ENCODE peak calls at places on chromosomes 3 and 15, in nine cellular contexts. One of them, this sample, is unnamed.

GRCh38 chr3:80549173-80549572 is 781.4 kb upstream of the ROBO1 start:
- DNase-seq in cardiac fibroblast: no peak
- DNase-seq in RPMI7951: no peak
- DNase-seq in uterus: no peak
- DNase-seq in mesothelial cell of epicardium: no peak
- DNase-seq in endodermal cell: no peak
- DNase-seq in frontal cortex: no peak
- DNase-seq in mucosa of descending colon: no peak
- DNase-seq in activated T-cell treated with anti-CD3 and anti-CD28 coated beads for 1 hour: no peak
- DNase-seq in this sample: no peak

GRCh38 chr15:58574612-58575011 is 142.8 kb downstream of the LIPC start:
- DNase-seq in mucosa of descending colon: peak; percentile 75
- DNase-seq in frontal cortex: no peak
- DNase-seq in endodermal cell: no peak
- DNase-seq in activated T-cell treated with anti-CD3 and anti-CD28 coated beads for 1 hour: no peak
- DNase-seq in uterus: no peak
- DNase-seq in mesothelial cell of epicardium: no peak
- DNase-seq in RPMI7951: no peak
- DNase-seq in cardiac fibroblast: no peak
- DNase-seq in this sample: no peak

GRCh38 chr3:14371573-14372474 is 30.6 kb upstream of the SLC6A6 start:
- DNase-seq in activated T-cell treated with anti-CD3 and anti-CD28 coated beads for 1 hour: no peak
- DNase-seq in mucosa of descending colon: peak; percentile 95
- DNase-seq in cardiac fibroblast: peak; percentile 72
- DNase-seq in uterus: no peak
- DNase-seq in frontal cortex: no peak
- DNase-seq in mesothelial cell of epicardium: no peak
- DNase-seq in endodermal cell: no peak
- DNase-seq in RPMI7951: peak; percentile 91
- DNase-seq in this sample: peak; percentile 21

GRCh38 chr3:78285032-78285728 is 1245.3 kb downstream of the ROBO2 start:
- DNase-seq in cardiac fibroblast: no peak
- DNase-seq in endodermal cell: peak; percentile 48
- DNase-seq in activated T-cell treated with anti-CD3 and anti-CD28 coated beads for 1 hour: no peak
- DNase-seq in mucosa of descending colon: no peak
- DNase-seq in RPMI7951: no peak
- DNase-seq in uterus: no peak
- DNase-seq in mesothelial cell of epicardium: no peak
- DNase-seq in frontal cortex: no peak
- DNase-seq in this sample: no peak

GRCh38 chr3:27387625-27388024 is 18.4 kb upstream of the NEK10 start:
- DNase-seq in uterus: no peak
- DNase-seq in activated T-cell treated with anti-CD3 and anti-CD28 coated beads for 1 hour: no peak
- DNase-seq in cardiac fibroblast: peak; percentile 10
- DNase-seq in mucosa of descending colon: no peak
- DNase-seq in RPMI7951: no peak
- DNase-seq in frontal cortex: no peak
- DNase-seq in endodermal cell: no peak
- DNase-seq in mesothelial cell of epicardium: no peak
- DNase-seq in this sample: no peak

GRCh38 chr15:38699633-38700230 is 135.1 kb upstream of the RASGRP1 start:
- DNase-seq in mucosa of descending colon: peak; percentile 92
- DNase-seq in endodermal cell: peak; percentile 87
- DNase-seq in frontal cortex: peak; percentile 52
- DNase-seq in activated T-cell treated with anti-CD3 and anti-CD28 coated beads for 1 hour: peak; percentile 45
- DNase-seq in cardiac fibroblast: peak; percentile 73
- DNase-seq in mesothelial cell of epicardium: no peak
- DNase-seq in uterus: peak; percentile 27
- DNase-seq in RPMI7951: peak; percentile 71
- DNase-seq in this sample: peak; percentile 30

GRCh38 chr3:143654906-143655305 is 193.4 kb downstream of the SLC9A9 start:
- DNase-seq in cardiac fibroblast: peak; percentile 49
- DNase-seq in frontal cortex: no peak
- DNase-seq in uterus: no peak
- DNase-seq in activated T-cell treated with anti-CD3 and anti-CD28 coated beads for 1 hour: no peak
- DNase-seq in mucosa of descending colon: no peak
- DNase-seq in RPMI7951: no peak
- DNase-seq in mesothelial cell of epicardium: no peak
- DNase-seq in endodermal cell: no peak
- DNase-seq in this sample: no peak

GRCh38 chr3:66763294-66763693 is 234.8 kb upstream of the KBTBD8 start:
- DNase-seq in mesothelial cell of epicardium: no peak
- DNase-seq in cardiac fibroblast: peak; percentile 73
- DNase-seq in uterus: no peak
- DNase-seq in RPMI7951: peak; percentile 72
- DNase-seq in activated T-cell treated with anti-CD3 and anti-CD28 coated beads for 1 hour: no peak
- DNase-seq in mucosa of descending colon: no peak
- DNase-seq in frontal cortex: no peak
- DNase-seq in endodermal cell: no peak
- DNase-seq in this sample: no peak

GRCh38 chr15:50256188-50257041 is 9.1 kb downstream of the HDC start:
- DNase-seq in endodermal cell: no peak
- DNase-seq in frontal cortex: no peak
- DNase-seq in RPMI7951: peak; percentile 78
- DNase-seq in mesothelial cell of epicardium: no peak
- DNase-seq in activated T-cell treated with anti-CD3 and anti-CD28 coated beads for 1 hour: no peak
- DNase-seq in uterus: no peak
- DNase-seq in cardiac fibroblast: peak; percentile 45
- DNase-seq in mucosa of descending colon: no peak
- DNase-seq in this sample: no peak

GRCh38 chr15:79091204-79091867 is 756 bp upstream of the RASGRF1 start:
- DNase-seq in endodermal cell: peak; percentile 62
- DNase-seq in mesothelial cell of epicardium: no peak
- DNase-seq in RPMI7951: peak; percentile 33
- DNase-seq in uterus: no peak
- DNase-seq in cardiac fibroblast: peak; percentile 24
- DNase-seq in frontal cortex: peak; percentile 49
- DNase-seq in activated T-cell treated with anti-CD3 and anti-CD28 coated beads for 1 hour: no peak
- DNase-seq in mucosa of descending colon: no peak
- DNase-seq in this sample: peak; percentile 36

GRCh38 chr15:40928351-40928974 is 677 bp upstream of the DLL4 start:
- DNase-seq in activated T-cell treated with anti-CD3 and anti-CD28 coated beads for 1 hour: no peak
- DNase-seq in endodermal cell: peak; percentile 90
- DNase-seq in frontal cortex: no peak
- DNase-seq in mucosa of descending colon: peak; percentile 75
- DNase-seq in RPMI7951: no peak
- DNase-seq in cardiac fibroblast: no peak
- DNase-seq in uterus: no peak
- DNase-seq in mesothelial cell of epicardium: no peak
- DNase-seq in this sample: peak; percentile 42

GRCh38 chr15:34009656-34010055 is 29.3 kb downstream of the AVEN start:
- DNase-seq in cardiac fibroblast: no peak
- DNase-seq in uterus: no peak
- DNase-seq in endodermal cell: no peak
- DNase-seq in RPMI7951: no peak
- DNase-seq in mucosa of descending colon: no peak
- DNase-seq in frontal cortex: no peak
- DNase-seq in activated T-cell treated with anti-CD3 and anti-CD28 coated beads for 1 hour: no peak
- DNase-seq in mesothelial cell of epicardium: no peak
- DNase-seq in this sample: no peak

GRCh38 chr3:47418167-47419082 is 37.6 kb downstream of the PTPN23 start:
- DNase-seq in frontal cortex: no peak
- DNase-seq in mucosa of descending colon: no peak
- DNase-seq in uterus: no peak
- DNase-seq in activated T-cell treated with anti-CD3 and anti-CD28 coated beads for 1 hour: no peak
- DNase-seq in cardiac fibroblast: no peak
- DNase-seq in RPMI7951: no peak
- DNase-seq in endodermal cell: peak; percentile 72
- DNase-seq in mesothelial cell of epicardium: no peak
- DNase-seq in this sample: no peak

GRCh38 chr15:74403981-74404563 is 29.7 kb downstream of the SEMA7A start:
- DNase-seq in activated T-cell treated with anti-CD3 and anti-CD28 coated beads for 1 hour: no peak
- DNase-seq in uterus: peak; percentile 66
- DNase-seq in mesothelial cell of epicardium: no peak
- DNase-seq in endodermal cell: no peak
- DNase-seq in frontal cortex: no peak
- DNase-seq in RPMI7951: no peak
- DNase-seq in cardiac fibroblast: no peak
- DNase-seq in mucosa of descending colon: no peak
- DNase-seq in this sample: no peak

GRCh38 chr3:194285859-194286197 is 65.3 kb downstream of the CPN2 start:
- DNase-seq in uterus: no peak
- DNase-seq in endodermal cell: peak; percentile 29
- DNase-seq in cardiac fibroblast: peak; percentile 9
- DNase-seq in frontal cortex: no peak
- DNase-seq in mucosa of descending colon: no peak
- DNase-seq in RPMI7951: peak; percentile 33
- DNase-seq in mesothelial cell of epicardium: no peak
- DNase-seq in activated T-cell treated with anti-CD3 and anti-CD28 coated beads for 1 hour: no peak
- DNase-seq in this sample: no peak

GRCh38 chr3:163601426-163601825 is 1476.9 kb downstream of the SI start:
- DNase-seq in frontal cortex: no peak
- DNase-seq in mesothelial cell of epicardium: no peak
- DNase-seq in cardiac fibroblast: peak; percentile 9
- DNase-seq in mucosa of descending colon: no peak
- DNase-seq in endodermal cell: no peak
- DNase-seq in uterus: no peak
- DNase-seq in activated T-cell treated with anti-CD3 and anti-CD28 coated beads for 1 hour: no peak
- DNase-seq in RPMI7951: no peak
- DNase-seq in this sample: no peak

GRCh38 chr3:179376474-179376873 is 29.0 kb downstream of the MFN1 start:
- DNase-seq in activated T-cell treated with anti-CD3 and anti-CD28 coated beads for 1 hour: no peak
- DNase-seq in mesothelial cell of epicardium: no peak
- DNase-seq in endodermal cell: no peak
- DNase-seq in frontal cortex: no peak
- DNase-seq in uterus: no peak
- DNase-seq in cardiac fibroblast: no peak
- DNase-seq in mucosa of descending colon: no peak
- DNase-seq in RPMI7951: no peak
- DNase-seq in this sample: no peak

GRCh38 chr3:48064292-48064829 is 48.1 kb upstream of the MAP4 start:
- DNase-seq in activated T-cell treated with anti-CD3 and anti-CD28 coated beads for 1 hour: no peak
- DNase-seq in frontal cortex: no peak
- DNase-seq in mesothelial cell of epicardium: no peak
- DNase-seq in endodermal cell: no peak
- DNase-seq in uterus: no peak
- DNase-seq in cardiac fibroblast: peak; percentile 54
- DNase-seq in mucosa of descending colon: no peak
- DNase-seq in RPMI7951: peak; percentile 20
- DNase-seq in this sample: no peak

GRCh38 chr3:167084566-167084965 is 295.5 kb downstream of the ZBBX start:
- DNase-seq in uterus: no peak
- DNase-seq in cardiac fibroblast: no peak
- DNase-seq in mucosa of descending colon: no peak
- DNase-seq in frontal cortex: no peak
- DNase-seq in activated T-cell treated with anti-CD3 and anti-CD28 coated beads for 1 hour: no peak
- DNase-seq in mesothelial cell of epicardium: no peak
- DNase-seq in endodermal cell: no peak
- DNase-seq in RPMI7951: no peak
- DNase-seq in this sample: no peak

GRCh38 chr15:92164327-92165000 is 229.2 kb upstream of the ST8SIA2 start:
- DNase-seq in frontal cortex: no peak
- DNase-seq in mesothelial cell of epicardium: no peak
- DNase-seq in RPMI7951: peak; percentile 58
- DNase-seq in endodermal cell: peak; percentile 69
- DNase-seq in activated T-cell treated with anti-CD3 and anti-CD28 coated beads for 1 hour: no peak
- DNase-seq in uterus: no peak
- DNase-seq in cardiac fibroblast: peak; percentile 17
- DNase-seq in mucosa of descending colon: peak; percentile 27
- DNase-seq in this sample: no peak

GRCh38 chr15:90892023-90892422 is 7.7 kb downstream of the FES start:
- DNase-seq in mesothelial cell of epicardium: no peak
- DNase-seq in activated T-cell treated with anti-CD3 and anti-CD28 coated beads for 1 hour: no peak
- DNase-seq in endodermal cell: no peak
- DNase-seq in cardiac fibroblast: no peak
- DNase-seq in frontal cortex: no peak
- DNase-seq in uterus: no peak
- DNase-seq in mucosa of descending colon: no peak
- DNase-seq in RPMI7951: no peak
- DNase-seq in this sample: no peak

GRCh38 chr3:114706591-114707224 is 412.9 kb downstream of the TIGIT start:
- DNase-seq in activated T-cell treated with anti-CD3 and anti-CD28 coated beads for 1 hour: no peak
- DNase-seq in RPMI7951: peak; percentile 80
- DNase-seq in endodermal cell: peak; percentile 55
- DNase-seq in uterus: no peak
- DNase-seq in frontal cortex: no peak
- DNase-seq in mesothelial cell of epicardium: no peak
- DNase-seq in mucosa of descending colon: no peak
- DNase-seq in cardiac fibroblast: peak; percentile 68
- DNase-seq in this sample: no peak

GRCh38 chr3:54628888-54629368 is 298.9 kb downstream of the LRTM1 start:
- DNase-seq in frontal cortex: no peak
- DNase-seq in activated T-cell treated with anti-CD3 and anti-CD28 coated beads for 1 hour: no peak
- DNase-seq in uterus: no peak
- DNase-seq in mucosa of descending colon: no peak
- DNase-seq in cardiac fibroblast: no peak
- DNase-seq in endodermal cell: peak; percentile 63
- DNase-seq in mesothelial cell of epicardium: no peak
- DNase-seq in RPMI7951: no peak
- DNase-seq in this sample: no peak

GRCh38 chr3:43159496-43160255 is 53.8 kb upstream of the POMGNT2 start:
- DNase-seq in RPMI7951: no peak
- DNase-seq in mucosa of descending colon: no peak
- DNase-seq in frontal cortex: no peak
- DNase-seq in mesothelial cell of epicardium: no peak
- DNase-seq in activated T-cell treated with anti-CD3 and anti-CD28 coated beads for 1 hour: no peak
- DNase-seq in cardiac fibroblast: no peak
- DNase-seq in endodermal cell: no peak
- DNase-seq in uterus: no peak
- DNase-seq in this sample: no peak

GRCh38 chr15:74245342-74245931 is 9.3 kb downstream of the CCDC33 start:
- DNase-seq in uterus: no peak
- DNase-seq in cardiac fibroblast: no peak
- DNase-seq in RPMI7951: no peak
- DNase-seq in frontal cortex: peak; percentile 76
- DNase-seq in mucosa of descending colon: no peak
- DNase-seq in mesothelial cell of epicardium: no peak
- DNase-seq in endodermal cell: peak; percentile 94
- DNase-seq in activated T-cell treated with anti-CD3 and anti-CD28 coated beads for 1 hour: no peak
- DNase-seq in this sample: peak; percentile 36

GRCh38 chr3:29759443-29760033 is 478.7 kb downstream of the RBMS3 start:
- DNase-seq in endodermal cell: no peak
- DNase-seq in uterus: no peak
- DNase-seq in activated T-cell treated with anti-CD3 and anti-CD28 coated beads for 1 hour: no peak
- DNase-seq in RPMI7951: peak; percentile 66
- DNase-seq in mucosa of descending colon: no peak
- DNase-seq in frontal cortex: no peak
- DNase-seq in mesothelial cell of epicardium: no peak
- DNase-seq in cardiac fibroblast: peak; percentile 73
- DNase-seq in this sample: no peak

GRCh38 chr3:15667484-15667883 is 65.9 kb downstream of the BTD start:
- DNase-seq in mucosa of descending colon: no peak
- DNase-seq in RPMI7951: no peak
- DNase-seq in activated T-cell treated with anti-CD3 and anti-CD28 coated beads for 1 hour: no peak
- DNase-seq in mesothelial cell of epicardium: no peak
- DNase-seq in uterus: no peak
- DNase-seq in frontal cortex: no peak
- DNase-seq in endodermal cell: no peak
- DNase-seq in cardiac fibroblast: no peak
- DNase-seq in this sample: no peak

GRCh38 chr15:34109775-34110663 is 8.1 kb downstream of the PGBD4 start:
- DNase-seq in mesothelial cell of epicardium: no peak
- DNase-seq in cardiac fibroblast: peak; percentile 72
- DNase-seq in activated T-cell treated with anti-CD3 and anti-CD28 coated beads for 1 hour: no peak
- DNase-seq in mucosa of descending colon: peak; percentile 15
- DNase-seq in endodermal cell: no peak
- DNase-seq in uterus: no peak
- DNase-seq in frontal cortex: no peak
- DNase-seq in RPMI7951: peak; percentile 54
- DNase-seq in this sample: no peak

GRCh38 chr3:194959217-194959616 is 273.5 kb downstream of the FAM43A start:
- DNase-seq in uterus: no peak
- DNase-seq in endodermal cell: no peak
- DNase-seq in mesothelial cell of epicardium: no peak
- DNase-seq in cardiac fibroblast: no peak
- DNase-seq in mucosa of descending colon: no peak
- DNase-seq in RPMI7951: no peak
- DNase-seq in activated T-cell treated with anti-CD3 and anti-CD28 coated beads for 1 hour: no peak
- DNase-seq in frontal cortex: no peak
- DNase-seq in this sample: no peak

GRCh38 chr3:149342413-149343340 is 9.2 kb upstream of the TM4SF18 start:
- DNase-seq in activated T-cell treated with anti-CD3 and anti-CD28 coated beads for 1 hour: no peak
- DNase-seq in frontal cortex: no peak
- DNase-seq in endodermal cell: no peak
- DNase-seq in mesothelial cell of epicardium: no peak
- DNase-seq in cardiac fibroblast: peak; percentile 93
- DNase-seq in RPMI7951: peak; percentile 83
- DNase-seq in uterus: no peak
- DNase-seq in mucosa of descending colon: no peak
- DNase-seq in this sample: no peak

GRCh38 chr3:128487813-128488635 is 5.0 kb downstream of the GATA2 start:
- DNase-seq in frontal cortex: peak; percentile 81
- DNase-seq in mucosa of descending colon: peak; percentile 72
- DNase-seq in mesothelial cell of epicardium: peak; percentile 77
- DNase-seq in uterus: peak; percentile 96
- DNase-seq in endodermal cell: peak; percentile 96
- DNase-seq in cardiac fibroblast: peak; percentile 92
- DNase-seq in RPMI7951: peak; percentile 91
- DNase-seq in activated T-cell treated with anti-CD3 and anti-CD28 coated beads for 1 hour: no peak
- DNase-seq in this sample: peak; percentile 49

This sample was measured in NCI-H2227 treated with DMSO at 0.1 percent for 48 hours.